ENCODE peak calls at places on chromosomes 6 and 20, in nine cellular contexts. Y, M, K, Q, O, J, B, E and G are unnamed samples.

GRCh38 chr6:89596056-89596455 is 42.5 kb downstream of the LYRM2 start:
- DNase-seq in J (no peak), E (no peak), M (no peak), O (no peak), B (no peak), K (no peak), Q (no peak), Y (no peak), G (no peak)

GRCh38 chr20:57680131-57680716 is 29.6 kb downstream of the PMEPA1 start:
- DNase-seq in J (no peak), M (no peak), Q (no peak), K (no peak), O (no peak), B (no peak), E (no peak), Y (no peak), G (no peak)

GRCh38 chr6:158705386-158706126 is 55.7 kb downstream of the SYTL3 start:
- DNase-seq in B (no peak), J (no peak), O (no peak), K (no peak), E (no peak), M (peak), Y (peak), Q (no peak), G (no peak)

GRCh38 chr6:26327450-26328264 is 37.3 kb upstream of the BTN3A2 start:
- DNase-seq in K (no peak), E (peak), Q (peak), B (no peak), Y (no peak), J (no peak), O (peak), M (no peak), G (no peak)

GRCh38 chr20:8330316-8330784 is 198.3 kb downstream of the PLCB1 start:
- DNase-seq in O (no peak), E (no peak), B (no peak), J (no peak), Y (no peak), Q (no peak), K (no peak), M (no peak), G (no peak)

GRCh38 chr6:53250137-53250760 is 98.5 kb downstream of the ELOVL5 start:
- DNase-seq in K (no peak), Q (peak), B (no peak), J (no peak), O (no peak), Y (no peak), E (no peak), M (no peak), G (peak)

GRCh38 chr6:63380265-63380664 is 60.5 kb upstream of the LGSN start:
- DNase-seq in K (no peak), J (no peak), O (no peak), E (no peak), Y (no peak), B (no peak), M (no peak), Q (no peak), G (no peak)

GRCh38 chr20:57650266-57650665 is 30.0 kb upstream of the ZBP1 start:
- DNase-seq in Y (peak), B (no peak), J (no peak), O (no peak), Q (no peak), M (no peak), K (no peak), E (no peak), G (peak)

GRCh38 chr20:39282619-39283092 is 320.5 kb downstream of the DHX35 start:
- DNase-seq in J (no peak), M (peak), O (no peak), Y (no peak), Q (no peak), E (no peak), K (no peak), B (peak), G (no peak)

GRCh38 chr6:107660839-107661238 is 163.3 kb downstream of the SCML4 start:
- DNase-seq in J (no peak), O (no peak), Q (no peak), Y (no peak), B (no peak), M (no peak), E (peak), K (no peak), G (no peak)

GRCh38 chr6:125781307-125781868 is 9.4 kb upstream of the NCOA7 start:
- DNase-seq in B (no peak), E (no peak), Q (peak), Y (peak), K (no peak), M (peak), O (no peak), J (peak), G (peak)

GRCh38 chr6:33745558-33745957 is 1.1 kb downstream of the IP6K3 start:
- DNase-seq in B (no peak), O (no peak), J (no peak), K (no peak), Q (peak), E (no peak), M (peak), Y (no peak), G (no peak)

GRCh38 chr20:62238569-62239277 is 402 bp downstream of the OSBPL2 start:
- DNase-seq in Q (no peak), J (peak), Y (no peak), E (no peak), O (no peak), K (peak), M (no peak), B (peak), G (no peak)
- TF ChIP-seq POLR2A in Q (peak), J (no peak), Y (no peak), E (no peak), O (no peak), K (no peak), M (no peak), B (peak), G (no peak)

GRCh38 chr6:129701721-129702455 is 8.1 kb downstream of the ARHGAP18 start:
- DNase-seq in O (no peak), Y (no peak), M (no peak), Q (peak), J (no peak), E (no peak), B (no peak), K (no peak), G (no peak)
- TF ChIP-seq POLR2A in O (no peak), Y (no peak), M (no peak), Q (no peak), J (no peak), E (no peak), B (no peak), K (no peak), G (no peak)

GRCh38 chr6:128888444-128889175 is 5.7 kb downstream of the LAMA2 start:
- DNase-seq in B (no peak), Y (no peak), K (no peak), J (no peak), Q (no peak), O (no peak), E (no peak), M (no peak), G (no peak)
- TF ChIP-seq POLR2A in B (no peak), Y (no peak), K (no peak), J (no peak), Q (no peak), O (no peak), E (no peak), M (no peak), G (no peak)

DNA sequence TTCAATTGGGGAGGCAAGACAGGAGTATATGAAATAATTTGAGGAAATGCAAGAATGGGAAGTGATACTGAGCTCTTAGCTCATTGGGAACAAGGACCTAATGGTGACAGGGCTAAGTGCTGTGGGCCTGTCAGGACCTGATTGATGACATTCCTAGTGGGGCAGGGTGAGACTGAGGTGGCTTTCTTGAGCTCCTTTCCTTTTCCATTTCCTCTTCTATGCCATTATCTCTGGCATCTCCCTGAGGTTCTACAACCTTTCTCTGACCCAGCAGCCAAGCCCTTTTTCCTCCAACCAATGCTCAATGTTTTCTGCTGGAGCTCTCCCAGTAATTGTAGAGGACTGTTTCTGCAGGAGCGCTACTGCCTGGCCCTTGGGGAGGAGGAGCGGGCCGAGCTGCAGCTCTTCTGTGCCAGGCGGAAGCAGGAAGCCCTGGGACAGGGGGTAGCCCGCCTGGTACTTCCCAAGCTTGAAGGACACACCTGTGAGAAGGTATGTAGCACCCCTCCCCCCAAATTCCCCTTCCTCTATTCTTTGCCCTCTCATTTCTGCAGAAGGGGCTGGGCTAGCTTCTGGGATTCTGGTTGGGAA is 2.8 kb upstream of the TOMM6 start:
- DNase-seq in B (peak), O (no peak), Q (no peak), Y (no peak), E (no peak), M (no peak), J (peak), K (no peak), G (no peak)
- TF ChIP-seq POLR2A in B (no peak), O (no peak), Q (no peak), Y (no peak), E (no peak), M (no peak), J (no peak), K (no peak), G (no peak)

DNA sequence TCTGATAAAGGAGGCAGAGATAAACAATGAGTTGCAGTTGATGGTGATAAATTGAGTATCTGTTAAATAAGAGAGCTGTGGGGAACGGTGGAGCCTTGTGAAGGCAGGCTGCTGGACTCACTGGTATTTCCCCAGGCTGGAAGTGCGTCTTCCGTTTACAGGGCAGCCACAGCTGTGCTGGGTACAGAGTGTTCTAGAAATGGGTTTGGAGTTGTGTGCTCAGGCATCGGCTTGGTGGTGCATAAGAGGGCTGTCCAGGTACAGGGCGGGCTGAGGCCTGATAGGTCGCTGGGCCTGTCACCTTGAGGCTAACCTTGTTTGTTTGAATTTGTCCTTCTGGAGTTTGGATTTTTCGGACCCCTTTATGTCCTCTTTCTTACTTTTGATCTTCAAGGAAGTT is 39.3 kb downstream of the ARID1B start:
- DNase-seq in B (peak), J (peak), M (no peak), K (no peak), E (no peak), Q (peak), Y (no peak), O (no peak), G (no peak)
- TF ChIP-seq POLR2A in B (no peak), J (no peak), M (no peak), K (no peak), E (no peak), Q (no peak), Y (no peak), O (no peak), G (no peak)

DNA sequence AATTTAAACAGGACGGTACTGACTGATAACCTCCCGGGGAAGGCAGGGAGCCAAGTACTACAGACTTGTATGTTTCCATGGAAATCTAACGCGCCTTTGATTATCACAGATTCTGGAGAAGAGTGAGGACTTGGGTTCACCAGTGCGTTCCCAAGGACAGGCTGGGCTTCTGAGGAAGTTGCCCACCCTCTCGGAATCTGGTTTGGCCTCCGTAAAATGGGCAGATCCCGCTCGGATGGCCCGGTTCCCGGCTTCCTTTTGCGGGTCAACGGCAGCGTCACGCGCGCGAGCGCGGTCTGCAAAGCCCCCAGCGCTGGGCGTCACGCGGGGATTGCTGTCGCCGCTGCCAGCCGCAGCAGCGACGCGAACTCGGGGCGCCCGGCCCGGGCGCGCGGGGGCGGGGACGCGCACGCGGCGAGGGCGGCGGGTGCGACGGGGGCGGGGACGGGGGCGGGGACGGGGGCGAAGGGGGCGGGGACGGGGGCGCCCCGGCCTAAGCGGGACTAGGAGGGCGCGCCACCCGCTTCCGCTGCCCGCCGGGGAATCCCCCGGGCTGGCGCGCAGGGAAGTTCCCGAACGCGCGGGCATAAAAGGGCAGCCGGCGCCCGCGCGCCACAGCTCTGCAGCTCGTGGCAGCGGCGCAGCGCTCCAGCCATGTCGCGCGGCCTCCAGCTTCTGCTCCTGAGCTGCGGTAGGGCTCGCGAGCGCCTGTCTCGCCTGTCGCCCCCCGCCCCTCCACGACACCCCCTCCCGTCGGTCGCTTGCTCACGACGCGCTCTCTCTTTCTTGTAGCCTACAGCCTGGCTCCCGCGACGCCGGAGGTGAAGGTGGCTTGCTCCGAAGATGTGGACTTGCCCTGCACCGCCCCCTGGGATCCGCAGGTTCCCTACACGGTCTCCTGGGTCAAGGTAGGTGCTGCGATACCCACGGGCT is at the start of gene CD83:
- DNase-seq in M (peak), B (peak), J (peak), K (peak), E (peak), Y (peak), O (peak), Q (peak), G (peak)
- TF ChIP-seq POLR2A in M (no peak), B (peak), J (no peak), K (peak), E (peak), Y (peak), O (peak), Q (peak), G (no peak)